ENCODE peak calls at places on chromosomes 5 and 9, in seven cellular contexts. K is H9, I is fibroblast of lung, Y is IMR-90, Z is GM23248, F is GM23338, J is HCT116. R is an unnamed sample.

GRCh38 chr5:140112685-140113179 is 1.2 kb upstream of the PURA start:
- DNase-seq in K (no peak), I (peak; percentile 47), Y (peak; percentile 34), Z (peak; percentile 50), F (peak; percentile 48), J (no peak), R (no peak)

GRCh38 chr5:61604626-61605025 is 272.6 kb downstream of the ZSWIM6 start:
- DNase-seq in K (no peak), I (peak; percentile 20), Y (no peak), Z (peak; percentile 20), F (no peak), J (no peak), R (peak; percentile 71)

GRCh38 chr5:114412509-114413171 is 50.8 kb downstream of the KCNN2 start:
- DNase-seq in K (no peak), I (peak; percentile 83), Y (peak; percentile 97), Z (peak; percentile 60), F (no peak), J (peak; percentile 12), R (peak; percentile 78)

GRCh38 chr5:16916262-16916878 is 19.7 kb downstream of the MYO10 start:
- DNase-seq in K (no peak), I (peak; percentile 98), Y (peak; percentile 93), Z (peak; percentile 95), F (no peak), J (peak; percentile 82), R (peak; percentile 91)

GRCh38 chr9:93684161-93684765 is 107.9 kb downstream of the PHF2 start:
- DNase-seq in K (peak; percentile 20), I (no peak), Y (no peak), Z (no peak), F (no peak), J (no peak), R (no peak)

GRCh38 chr9:115267788-115268187 is 149.8 kb upstream of the TNC start:
- DNase-seq in K (no peak), I (peak; percentile 51), Y (peak; percentile 54), Z (peak; percentile 52), F (peak; percentile 52), J (no peak), R (no peak)

GRCh38 chr9:132546148-132547051 is 36.0 kb upstream of the BARHL1 start:
- DNase-seq in K (peak; percentile 74), I (peak; percentile 26), Y (no peak), Z (peak; percentile 31), F (peak; percentile 82), J (no peak), R (no peak)

GRCh38 chr5:154885438-154885837 is 27.0 kb downstream of the CNOT8 start:
- DNase-seq in K (no peak), I (no peak), Y (no peak), Z (no peak), F (no peak), J (no peak), R (no peak)

GRCh38 chr5:41115281-41115680 is 44.1 kb upstream of the MROH2B start:
- DNase-seq in K (no peak), I (peak; percentile 84), Y (peak; percentile 94), Z (peak; percentile 90), F (peak; percentile 2), J (no peak), R (peak; percentile 11)

GRCh38 chr5:83919071-83920041 is 198.7 kb upstream of the HAPLN1 start:
- DNase-seq in K (no peak), I (peak; percentile 90), Y (peak; percentile 64), Z (peak; percentile 57), F (peak; percentile 22), J (no peak), R (no peak)

GRCh38 chr5:62600560-62601252 is 22.1 kb downstream of the LRRC70 start:
- DNase-seq in K (no peak), I (no peak), Y (no peak), Z (no peak), F (no peak), J (no peak), R (no peak)

GRCh38 chr5:94181940-94182339 is 436.5 kb downstream of the KIAA0825 start:
- DNase-seq in K (peak; percentile 46), I (no peak), Y (peak; percentile 24), Z (peak; percentile 12), F (peak; percentile 66), J (peak; percentile 6), R (no peak)

GRCh38 chr5:8418049-8418426 is 549.1 kb downstream of the MTRR start:
- DNase-seq in K (no peak), I (no peak), Y (no peak), Z (no peak), F (no peak), J (no peak), R (peak; percentile 28)

GRCh38 chr5:142290574-142291299 is 34.1 kb downstream of the SPRY4 start:
- DNase-seq in K (no peak), I (peak; percentile 70), Y (peak; percentile 20), Z (peak; percentile 69), F (no peak), J (no peak), R (peak; percentile 27)

GRCh38 chr9:82721596-82721995 is 341.3 kb downstream of the RASEF start:
- DNase-seq in K (no peak), I (peak; percentile 64), Y (no peak), Z (no peak), F (no peak), J (no peak), R (no peak)

GRCh38 chr9:93573204-93573828 is 3.1 kb upstream of the PHF2 start:
- DNase-seq in K (no peak), I (no peak), Y (no peak), Z (no peak), F (no peak), J (no peak), R (no peak)

GRCh38 chr9:86406366-86406765 is 52.2 kb upstream of the TUT7 start:
- DNase-seq in K (no peak), I (peak; percentile 71), Y (peak; percentile 88), Z (peak; percentile 83), F (no peak), J (no peak), R (peak; percentile 87)

GRCh38 chr9:133048595-133048994 is 13.2 kb upstream of the CEL start:
- DNase-seq in K (peak; percentile 52), I (no peak), Y (peak; percentile 11), Z (peak; percentile 44), F (peak; percentile 46), J (peak; percentile 3), R (no peak)

GRCh38 chr9:69649566-69650260 is 22.5 kb downstream of the APBA1 start:
- DNase-seq in K (no peak), I (peak; percentile 79), Y (peak; percentile 83), Z (peak; percentile 76), F (no peak), J (no peak), R (no peak)

GRCh38 chr5:25707093-25707492 is 1062.3 kb upstream of the CDH10 start:
- DNase-seq in K (no peak), I (no peak), Y (no peak), Z (no peak), F (peak; percentile 17), J (no peak), R (no peak)

GRCh38 chr9:89463986-89464901 is 33.7 kb downstream of the SEMA4D start:
- DNase-seq in K (no peak), I (no peak), Y (no peak), Z (no peak), F (no peak), J (no peak), R (no peak)

GRCh38 chr9:107389617-107390071 is 99.9 kb downstream of the KLF4 start:
- DNase-seq in K (no peak), I (peak; percentile 12), Y (peak; percentile 16), Z (peak; percentile 83), F (no peak), J (no peak), R (peak; percentile 97)

DNA sequence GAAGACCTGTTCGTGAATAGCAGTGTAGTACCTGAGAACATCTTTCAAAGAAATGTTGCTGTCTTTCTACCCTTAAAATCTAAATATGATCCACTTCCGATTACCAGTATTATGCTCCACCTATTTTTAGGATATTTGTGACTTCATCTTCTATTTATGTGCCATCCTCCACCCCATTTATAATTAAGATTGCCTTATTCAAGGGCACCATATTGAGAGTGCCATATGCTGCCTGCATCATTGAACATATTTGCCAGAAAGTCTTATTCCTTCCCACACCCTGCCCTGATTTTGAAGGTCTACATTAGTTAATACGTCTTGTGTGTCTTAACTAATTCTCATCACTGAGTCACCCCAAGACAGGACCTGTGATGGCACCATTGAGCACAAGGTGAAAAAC is 1076.7 kb downstream of the CDH12 start:
- DNase-seq in K (no peak), I (no peak), Y (no peak), Z (no peak), F (no peak), J (no peak), R (no peak)
- H3K27ac ChIP-seq in K (no peak overlapping the region), I (no peak overlapping the region), Y (no peak overlapping the region), Z (no peak overlapping the region), F (no peak overlapping the region), J (no peak overlapping the region), R (no peak overlapping the region)

GRCh38 chr5:167440846-167441245 is 850.6 kb upstream of the WWC1 start:
- DNase-seq in K (no peak), I (no peak), Y (no peak), Z (no peak), F (no peak), J (no peak), R (no peak)
- H2AFZ ChIP-seq in K (no peak overlapping the region), I (no peak overlapping the region), Y (no peak overlapping the region), Z (no peak overlapping the region), F (peak overlapping the region; percentile 44), J (no peak overlapping the region), R (no peak overlapping the region)

DNA sequence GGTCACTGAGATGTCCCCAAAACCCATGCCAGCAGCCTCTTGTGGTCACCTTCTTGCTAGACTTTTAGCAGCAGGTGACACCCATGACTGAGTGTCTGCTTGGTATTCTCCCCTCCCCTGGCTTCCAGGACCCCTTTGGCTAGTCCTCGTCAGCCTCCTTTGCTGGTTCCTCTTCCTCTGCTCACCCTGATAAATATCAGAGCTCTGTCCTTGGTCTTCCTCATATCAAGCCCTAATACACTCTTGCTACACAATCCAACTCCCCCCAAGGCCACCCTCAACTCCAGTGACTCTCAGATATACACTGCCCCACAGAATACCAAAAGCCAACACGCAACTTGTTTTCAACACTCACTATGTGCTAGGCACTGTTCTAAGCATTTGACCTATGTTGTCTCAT is 30.2 kb upstream of the LCP2 start:
- DNase-seq in K (no peak), I (no peak), Y (no peak), Z (no peak), F (no peak), J (no peak), R (no peak)
- H3K4me1 ChIP-seq in K (peaks cover 3% of the 10 kb centered on the region), I (no peaks in the 10 kb centered on the region), Y (no peaks in the 10 kb centered on the region), Z (peaks cover 8% of the 10 kb centered on the region), F (peaks cover 15% of the 10 kb centered on the region), J (peaks cover 3% of the 10 kb centered on the region), R (peaks cover 6% of the 10 kb centered on the region)

DNA sequence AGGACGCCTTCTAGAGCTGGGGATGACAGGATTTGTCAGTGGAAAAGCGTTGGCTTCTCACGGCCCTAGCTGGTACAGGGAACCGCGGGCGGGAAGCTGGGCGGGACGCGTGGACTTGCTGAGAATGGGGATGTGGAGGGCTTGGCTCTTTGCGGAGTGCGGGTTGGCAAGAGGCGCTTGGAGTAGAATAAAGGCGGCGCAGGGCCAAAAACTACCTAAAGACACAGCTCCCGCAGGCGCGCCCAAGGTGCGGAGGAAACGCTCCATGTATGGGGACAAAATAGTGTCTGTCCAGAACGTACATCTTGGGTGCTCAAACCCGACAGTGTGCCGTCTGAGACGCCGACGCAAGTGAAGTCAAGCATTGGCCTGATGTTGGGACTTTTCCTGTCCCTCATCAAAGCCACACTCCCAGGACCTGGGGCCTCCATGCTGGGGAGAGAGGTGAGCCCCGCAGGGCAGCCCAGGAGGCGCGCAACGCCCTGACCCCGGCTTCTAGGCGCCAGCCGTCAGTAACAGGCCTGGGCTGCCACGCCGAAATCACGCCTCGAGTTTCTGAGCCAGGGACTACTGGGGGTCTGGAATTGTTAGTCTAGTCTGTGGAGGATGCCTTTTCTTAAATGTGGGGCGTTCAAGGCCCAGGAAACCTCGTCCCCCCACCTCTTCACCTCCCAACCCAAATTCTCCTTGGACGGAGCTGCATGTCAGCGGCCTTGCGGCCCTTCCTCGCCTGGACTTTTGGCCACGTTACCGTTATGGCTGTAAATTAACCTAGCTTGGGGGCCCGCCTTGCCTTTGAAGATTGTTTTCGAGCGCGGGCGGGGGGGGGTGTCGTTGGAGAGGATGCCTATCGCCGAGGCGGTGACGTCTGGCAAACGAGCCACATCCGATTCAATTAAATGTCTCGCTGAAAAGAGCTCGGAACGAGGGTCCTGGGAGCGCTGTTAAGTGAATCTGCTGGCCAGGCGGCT is 1.8 kb upstream of the NKX2-5 start:
- DNase-seq in K (peak; percentile 44), I (no peak), Y (no peak), Z (no peak), F (peak; percentile 36), J (no peak), R (no peak)
- H3K27ac ChIP-seq in K (no peak overlapping the region), I (no peak overlapping the region), Y (no peak overlapping the region), Z (no peak overlapping the region), F (no peak overlapping the region), J (no peak overlapping the region), R (no peak overlapping the region)

R was measured in mammary epithelial cell.